ENCODE peak calls at places on chromosomes 1 and 21, in four cellular contexts. I, S, T and C are unnamed samples.

GRCh38 chr1:2587071-2587859 is 688 bp downstream of the PRXL2B start:
- DNase-seq in I (peak), S (no peak), T (no peak), C (no peak)

GRCh38 chr1:31571340-31572295 is 4.7 kb upstream of the TINAGL1 start:
- DNase-seq in T (no peak), S (no peak), I (peak), C (no peak)

GRCh38 chr1:30964706-30965105 is 56.1 kb upstream of the SDC3 start:
- DNase-seq in I (no peak), T (no peak), S (no peak), C (no peak)

GRCh38 chr21:43959231-43960041 is 52.7 kb upstream of the TRAPPC10 start:
- DNase-seq in S (no peak), T (no peak), I (peak), C (no peak)

GRCh38 chr1:3911521-3911845 is 11.4 kb upstream of the C1orf174 start:
- DNase-seq in S (no peak), I (no peak), T (no peak), C (no peak)

GRCh38 chr21:29360799-29361765 is 62.4 kb downstream of the BACH1 start:
- DNase-seq in I (no peak), S (no peak), T (peak), C (no peak)

GRCh38 chr1:51859333-51859732 is 19.2 kb downstream of the NRDC start:
- DNase-seq in T (no peak), I (no peak), S (no peak), C (no peak)

GRCh38 chr1:7290971-7291970 is 479.8 kb upstream of the VAMP3 start:
- DNase-seq in S (no peak), I (no peak), T (no peak), C (no peak)

GRCh38 chr1:83508485-83509151 is 490.3 kb downstream of the TTLL7 start:
- DNase-seq in I (no peak), T (no peak), S (no peak), C (no peak)

GRCh38 chr1:8706291-8706690 is 111.1 kb downstream of the RERE start:
- DNase-seq in T (no peak), I (no peak), S (no peak), C (no peak)

GRCh38 chr21:36676039-36676950 is 22.6 kb upstream of the SIM2 start:
- DNase-seq in I (no peak), T (no peak), S (no peak), C (no peak)

GRCh38 chr1:65266501-65266900 is 42.8 kb upstream of the DNAJC6 start:
- DNase-seq in T (no peak), I (no peak), S (no peak), C (no peak)

GRCh38 chr1:225835752-225836151 is 25.8 kb downstream of the EPHX1 start:
- DNase-seq in S (peak), T (no peak), I (no peak), C (peak)

GRCh38 chr1:228448372-228448771 is 31.7 kb upstream of the TRIM17 start:
- DNase-seq in T (no peak), S (no peak), I (no peak), C (no peak)

GRCh38 chr1:89904219-89904980 is 83.6 kb downstream of the LRRC8D start:
- DNase-seq in T (no peak), S (no peak), I (no peak), C (no peak)

GRCh38 chr1:29398431-29398830 is 162.1 kb downstream of the PTPRU start:
- DNase-seq in S (no peak), T (no peak), I (no peak), C (no peak)

GRCh38 chr1:203999618-204000017 is 73.3 kb upstream of the SOX13 start:
- DNase-seq in T (no peak), S (no peak), I (no peak), C (no peak)

GRCh38 chr1:29631361-29631760 is 395.0 kb downstream of the PTPRU start:
- DNase-seq in I (no peak), S (no peak), T (no peak), C (no peak)

GRCh38 chr1:15020943-15021745 is 132.4 kb upstream of the TMEM51 start:
- DNase-seq in S (no peak), I (no peak), T (no peak), C (no peak)

GRCh38 chr21:30146558-30147282 is 19.9 kb downstream of the CLDN17 start:
- DNase-seq in S (no peak), T (no peak), I (no peak), C (no peak)

GRCh38 chr21:45638707-45639106 is 4.8 kb upstream of the PCBP3 start:
- DNase-seq in I (no peak), S (no peak), T (no peak), C (no peak)

GRCh38 chr1:248857201-248857600 is 1.7 kb downstream of the ZNF692 start:
- DNase-seq in T (no peak), I (no peak), S (no peak), C (no peak)

GRCh38 chr1:2972879-2973575 is 48.2 kb upstream of the ACTRT2 start:
- DNase-seq in S (no peak), T (no peak), I (no peak), C (peak)

GRCh38 chr1:66598670-66599069 is 64.7 kb downstream of the SGIP1 start:
- DNase-seq in I (no peak), S (no peak), T (no peak), C (no peak)

GRCh38 chr1:245086389-245086969 is 68.3 kb upstream of the KIF26B start:
- DNase-seq in I (no peak), S (no peak), T (no peak), C (no peak)

GRCh38 chr1:58779837-58780585 is 3.8 kb downstream of the JUN start:
- DNase-seq in S (peak), I (no peak), T (no peak), C (peak)

GRCh38 chr1:168621356-168621755 is 45.0 kb downstream of the XCL1 start:
- DNase-seq in S (no peak), T (no peak), I (no peak), C (no peak)

GRCh38 chr1:66503841-66504470 is 30.0 kb upstream of the SGIP1 start:
- DNase-seq in S (peak), T (peak), I (peak), C (peak)

GRCh38 chr1:109794319-109795132 is 30.8 kb upstream of the EPS8L3 start:
- DNase-seq in T (peak), S (no peak), I (peak), C (peak)

GRCh38 chr1:34984435-34985062 is 598 bp downstream of the TMEM35B start:
- DNase-seq in S (peak), T (no peak), I (no peak), C (no peak)

GRCh38 chr1:205600085-205600484 is 31.7 kb downstream of the ELK4 start:
- DNase-seq in T (no peak), I (no peak), S (no peak), C (no peak)

GRCh38 chr1:83822206-83822605 is 176.7 kb downstream of the TTLL7 start:
- DNase-seq in T (no peak), S (no peak), I (no peak), C (no peak)

GRCh38 chr1:226606311-226607267 is 58.0 kb downstream of the STUM start:
- DNase-seq in T (no peak), S (no peak), I (no peak), C (no peak)

GRCh38 chr1:19454265-19455198 is 30.8 kb downstream of the CAPZB start:
- DNase-seq in S (no peak), I (no peak), T (no peak), C (no peak)

GRCh38 chr1:117674521-117675400 is 68.9 kb downstream of the TENT5C start:
- DNase-seq in T (no peak), I (no peak), S (peak), C (peak)

GRCh38 chr1:245074898-245075297 is 79.9 kb upstream of the KIF26B start:
- DNase-seq in I (no peak), T (no peak), S (no peak), C (no peak)

GRCh38 chr1:225842074-225842473 is 32.1 kb downstream of the EPHX1 start:
- DNase-seq in T (no peak), S (no peak), I (no peak), C (no peak)